ENCODE peak calls at places on chromosomes 2 and 18, in eight cellular contexts. A is HT1080; Z is EH; I is NCI-H1105 treated with DMSO at 0.1 percent for 48 hours; S is right atrium auricular region; O is HFFc6; X is activated CD4-positive, alpha-beta T cell treated with anti-CD3 and anti-CD28 coated beads for 1 hour; Y is ACHN. D is an unnamed sample.

GRCh38 chr18:70490008-70490933 is 201.4 kb downstream of the SOCS6 start:
- DNase-seq in A (peak), X (no peak), Z (peak), O (peak), I (peak), Y (peak), S (no peak), D (peak)

GRCh38 chr18:7021994-7022840 is 95.4 kb downstream of the LAMA1 start:
- DNase-seq in A (peak), Z (peak), I (peak), Y (peak), O (peak), S (peak), X (no peak), D (peak)

GRCh38 chr2:58762176-58762781 is 521.2 kb upstream of the FANCL start:
- DNase-seq in Z (peak), Y (peak), X (no peak), O (peak), A (peak), S (no peak), I (peak), D (peak)

GRCh38 chr2:70123051-70123828 is 36.0 kb downstream of the PCBP1 start:
- DNase-seq in Z (peak), I (no peak), Y (no peak), S (peak), X (no peak), A (no peak), O (peak), D (peak)

GRCh38 chr2:199259671-199260070 is 198.1 kb downstream of the SATB2 start:
- DNase-seq in A (no peak), O (no peak), X (no peak), I (no peak), Y (no peak), S (no peak), Z (no peak), D (no peak)

GRCh38 chr2:51758080-51758479 is 726.1 kb upstream of the NRXN1 start:
- DNase-seq in Y (no peak), X (no peak), A (no peak), S (no peak), O (no peak), Z (no peak), I (no peak), D (no peak)

GRCh38 chr2:219230201-219230540 is 565 bp downstream of the ANKZF1 start:
- DNase-seq in A (peak), X (no peak), O (no peak), S (peak), Z (peak), I (no peak), Y (peak), D (peak)

GRCh38 chr2:24840962-24841945 is 48.0 kb downstream of the CENPO start:
- DNase-seq in Z (no peak), S (no peak), X (no peak), I (no peak), Y (no peak), O (no peak), A (no peak), D (no peak)

GRCh38 chr2:197028230-197028629 is 101.7 kb upstream of the PGAP1 start:
- DNase-seq in I (no peak), Z (peak), X (no peak), O (peak), S (no peak), A (peak), Y (peak), D (no peak)

GRCh38 chr2:145160855-145161254 is 640.9 kb upstream of the ZEB2 start:
- DNase-seq in X (no peak), Y (no peak), O (no peak), A (no peak), I (no peak), Z (no peak), S (no peak), D (no peak)

GRCh38 chr2:8510519-8510918 is 171.3 kb upstream of the ID2 start:
- DNase-seq in S (no peak), I (no peak), X (no peak), O (no peak), A (no peak), Y (no peak), Z (no peak), D (no peak)

GRCh38 chr2:119488245-119489182 is 35.8 kb downstream of the SCTR start:
- DNase-seq in O (no peak), Z (no peak), I (no peak), S (peak), X (no peak), Y (peak), A (no peak), D (no peak)